ENCODE peak calls at places on chromosomes 6 and 20, in six cellular contexts. O, N, L, Y, I and E are unnamed samples.

GRCh38 chr6:2948228-2949025 is 22.9 kb downstream of the SERPINB6 start:
- DNase-seq in L (peak; percentile 40), I (peak; percentile 33), O (peak; percentile 7), Y (no peak), N (no peak), E (no peak)

GRCh38 chr20:45919951-45920794 is 8.2 kb upstream of the PLTP start:
- DNase-seq in I (no peak), N (peak; percentile 53), L (no peak), O (no peak), Y (no peak), E (no peak)

GRCh38 chr6:52696418-52696817 is 25.5 kb downstream of the TMEM14A start:
- DNase-seq in Y (no peak), N (no peak), L (no peak), I (no peak), O (no peak), E (no peak)

GRCh38 chr6:26103141-26103769 is 16.0 kb downstream of the HFE start:
- DNase-seq in N (no peak), Y (no peak), O (no peak), L (no peak), I (no peak), E (peak; percentile 56)

GRCh38 chr6:75609639-75610590 is 8.2 kb downstream of the SENP6 start:
- DNase-seq in I (no peak), N (no peak), O (no peak), L (no peak), Y (no peak), E (peak; percentile 17)

GRCh38 chr6:56246941-56247653 is at the start of gene COL21A1:
- DNase-seq in L (peak; percentile 96), I (peak; percentile 87), O (no peak), Y (no peak), N (no peak), E (no peak)

GRCh38 chr6:154197176-154197850 is 158.3 kb downstream of the OPRM1 start:
- DNase-seq in N (no peak), I (no peak), Y (no peak), L (no peak), O (no peak), E (peak; percentile 39)

GRCh38 chr20:36482044-36482473 is 59.3 kb upstream of the MYL9 start:
- DNase-seq in L (no peak), O (peak; percentile 61), I (no peak), Y (no peak), N (no peak), E (no peak)

GRCh38 chr6:78599526-78599925 is 267.8 kb upstream of the IRAK1BP1 start:
- DNase-seq in N (no peak), I (no peak), O (no peak), L (no peak), Y (no peak), E (peak; percentile 47)

GRCh38 chr6:15662246-15663056 is at the start of gene DTNBP1:
- DNase-seq in L (peak; percentile 93), I (peak; percentile 88), O (peak; percentile 87), N (peak; percentile 73), Y (peak; percentile 73), E (peak; percentile 45)

GRCh38 chr20:45337367-45338120 is 10.7 kb downstream of the SDC4 start:
- DNase-seq in Y (peak; percentile 69), I (peak; percentile 52), N (no peak), L (peak; percentile 83), O (peak; percentile 56), E (peak; percentile 81)

GRCh38 chr6:163367388-163368183 is 46.9 kb upstream of the QKI start:
- DNase-seq in O (no peak), I (no peak), Y (no peak), L (no peak), N (no peak), E (no peak)

GRCh38 chr20:54668271-54669053 is 193.1 kb downstream of the DOK5 start:
- DNase-seq in Y (no peak), N (no peak), I (peak; percentile 77), O (no peak), L (peak; percentile 77), E (no peak)

GRCh38 chr20:23622839-23623343 is 14.9 kb downstream of the CST3 start:
- DNase-seq in I (no peak), L (peak; percentile 80), Y (no peak), N (peak; percentile 81), O (peak; percentile 56), E (peak; percentile 93)

GRCh38 chr6:106976270-106976669 is 1.7 kb upstream of the CD24 start:
- DNase-seq in L (no peak), O (no peak), I (no peak), N (no peak), Y (no peak), E (no peak)

GRCh38 chr6:51992834-51993233 is 94.6 kb downstream of the PKHD1 start:
- DNase-seq in I (no peak), O (no peak), L (no peak), N (no peak), Y (no peak), E (no peak)

GRCh38 chr6:7773914-7774313 is 48.0 kb downstream of the BMP6 start:
- DNase-seq in O (no peak), I (no peak), Y (no peak), N (no peak), L (peak; percentile 47), E (no peak)

GRCh38 chr6:4972438-4972837 is 31.4 kb downstream of the RPP40 start:
- DNase-seq in N (no peak), Y (no peak), L (no peak), O (no peak), I (no peak), E (no peak)

GRCh38 chr6:4971851-4972250 is 32.0 kb downstream of the RPP40 start:
- DNase-seq in I (no peak), N (no peak), Y (no peak), O (no peak), L (no peak), E (no peak)

GRCh38 chr6:4973415-4973814 is 30.4 kb downstream of the RPP40 start:
- DNase-seq in N (no peak), L (no peak), O (no peak), Y (no peak), I (no peak), E (no peak)

GRCh38 chr6:4974962-4975361 is 28.9 kb downstream of the RPP40 start:
- DNase-seq in I (no peak), Y (no peak), O (no peak), N (no peak), L (no peak), E (no peak)

DNA sequence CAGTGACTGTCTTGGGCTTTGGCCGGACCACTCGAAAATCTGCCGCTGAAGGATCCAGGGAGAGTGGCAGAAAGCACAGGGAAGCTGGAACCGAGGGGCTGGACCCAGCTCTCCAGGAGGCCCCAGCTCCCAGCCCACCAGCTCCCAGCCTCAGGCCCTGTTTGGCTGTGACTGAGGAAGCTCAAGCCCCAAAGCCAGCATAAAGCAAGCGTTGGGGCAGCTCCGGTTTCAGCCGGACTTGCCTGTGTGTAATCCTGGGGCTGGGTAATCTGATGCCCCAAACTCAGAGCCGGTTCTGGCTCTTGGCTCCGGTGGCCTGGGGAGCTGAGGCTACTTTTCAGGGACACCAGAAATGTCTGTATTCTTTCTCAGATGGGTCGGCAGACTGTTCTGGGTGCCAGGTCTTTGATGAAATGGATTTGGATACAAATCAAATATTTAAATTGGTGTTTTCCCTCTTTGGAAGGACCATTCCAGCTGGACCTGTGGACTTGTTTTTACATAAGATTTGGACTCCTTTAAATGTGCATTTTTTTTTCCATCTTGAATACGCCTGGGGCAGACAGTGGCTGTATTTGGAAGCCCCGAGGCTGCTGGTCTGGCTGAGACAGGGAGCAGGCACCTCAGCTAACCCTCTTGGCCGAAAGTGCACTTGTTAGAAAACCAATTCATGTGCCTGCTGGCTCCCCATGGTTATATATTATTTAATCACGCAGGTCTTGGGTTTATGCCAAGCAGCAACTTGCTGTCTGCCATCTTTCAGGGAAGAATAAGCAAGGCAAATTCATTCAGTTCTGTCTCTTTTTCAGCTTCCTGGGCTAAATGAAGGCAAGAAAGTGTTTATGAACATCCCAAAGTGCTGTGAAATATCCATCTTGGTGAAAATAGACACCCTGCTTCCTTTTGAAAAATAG is 29.6 kb downstream of the RPP40 start:
- DNase-seq in O (no peak), L (peak; percentile 78), N (peak; percentile 19), Y (no peak), I (peak; percentile 66), E (no peak)
- H3K27ac ChIP-seq in O (peak overlapping the region; percentile 67), L (no peak overlapping the region), N (peak overlapping the region; percentile 56), Y (peak overlapping the region; percentile 82), I (no peak overlapping the region), E (no peak overlapping the region)

GRCh38 chr6:158496700-158497099 is 63.2 kb upstream of the TMEM181 start:
- DNase-seq in I (no peak), N (no peak), Y (no peak), L (peak; percentile 72), O (no peak), E (no peak)
- TF ChIP-seq CTCF in I (peak; percentile 66), N (no peak), Y (no peak), L (peak; percentile 59), O (no peak), E (no peak)

DNA sequence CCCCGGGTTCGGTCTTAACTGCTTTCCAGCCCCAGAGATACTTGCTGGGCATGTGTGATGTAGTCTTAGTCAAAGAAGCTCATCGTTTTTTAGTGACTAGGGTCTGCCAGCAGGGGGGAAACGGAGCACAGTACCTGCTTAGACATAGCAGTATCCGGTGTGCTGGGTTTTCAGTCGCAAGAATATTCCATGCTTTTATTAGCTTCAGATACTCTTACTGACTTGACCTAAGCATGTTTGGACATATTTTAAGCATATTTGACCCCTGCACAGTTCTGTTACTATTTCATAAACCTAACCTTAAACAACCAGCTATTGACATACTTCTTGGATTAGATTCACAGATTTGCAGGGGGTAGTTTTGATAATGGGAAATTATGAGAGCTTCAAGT is 3.0 kb downstream of the E2F3 start:
- DNase-seq in N (peak; percentile 31), O (no peak), Y (no peak), I (no peak), L (peak; percentile 88), E (peak; percentile 56)
- H3K4me1 ChIP-seq in N (peaks cover 27% of the 10 kb centered on the region), O (peaks cover 40% of the 10 kb centered on the region), Y (no peaks in the 10 kb centered on the region), I (peaks cover 5% of the 10 kb centered on the region), L (peaks cover 5% of the 10 kb centered on the region), E (no peaks in the 10 kb centered on the region)

GRCh38 chr6:108733706-108734105 is 114.5 kb upstream of the ARMC2 start:
- DNase-seq in N (no peak), Y (no peak), O (no peak), I (no peak), L (peak; percentile 23), E (no peak)

GRCh38 chr6:108732101-108732870 is 115.9 kb upstream of the ARMC2 start:
- DNase-seq in L (peak; percentile 59), O (peak; percentile 63), Y (no peak), N (no peak), I (no peak), E (peak; percentile 87)

GRCh38 chr6:108735991-108736345 is 112.3 kb upstream of the ARMC2 start:
- DNase-seq in L (peak; percentile 74), I (no peak), O (peak; percentile 39), Y (no peak), N (no peak), E (no peak)

GRCh38 chr6:108735310-108735990 is 112.8 kb upstream of the ARMC2 start:
- DNase-seq in L (peak; percentile 41), Y (no peak), N (no peak), O (no peak), I (no peak), E (no peak)

DNA sequence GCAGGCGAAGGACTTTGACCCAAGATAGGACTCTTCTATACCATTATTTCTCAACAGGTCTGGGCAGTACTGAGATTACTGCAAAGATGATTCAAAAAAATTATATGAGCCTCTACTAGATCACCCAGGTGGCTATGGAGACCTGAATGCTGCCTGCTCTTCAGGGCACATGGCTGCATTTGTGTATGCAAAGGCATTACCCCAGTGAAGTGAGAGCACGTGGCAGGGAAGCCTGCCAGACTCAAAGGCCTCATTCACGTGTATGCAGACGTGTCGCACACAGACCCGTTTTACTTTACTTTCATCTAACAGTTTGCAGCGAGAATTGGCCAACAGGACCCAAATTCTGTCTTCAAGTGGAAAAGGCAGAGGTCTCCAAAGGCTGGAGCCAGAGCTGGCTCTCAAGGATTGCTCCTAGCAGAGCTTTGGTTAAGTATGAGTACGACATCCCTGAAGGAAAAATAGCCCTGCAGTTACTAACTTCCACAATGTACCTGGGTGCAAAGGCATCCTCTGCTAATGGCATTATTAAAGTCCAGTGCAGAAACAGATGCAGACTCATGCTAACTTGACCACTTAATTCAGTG is 113.8 kb upstream of the ARMC2 start:
- DNase-seq in Y (no peak), N (no peak), O (peak; percentile 38), I (no peak), L (peak; percentile 50), E (no peak)
- H3K27ac ChIP-seq in Y (no peak overlapping the region), N (no peak overlapping the region), O (no peak overlapping the region), I (no peak overlapping the region), L (no peak overlapping the region), E (no peak overlapping the region)